ENCODE peak calls at places on chromosome 21, in five cellular contexts. Y is breast epithelium, L is H9, K is choroid plexus epithelial cell, V is T-helper 9 cell. H is an unnamed sample.

GRCh38 chr21:32200029-32200428 is 78.8 kb downstream of the MIS18A start:
- DNase-seq in K (no peak), L (no peak), Y (no peak), V (no peak), H (no peak)

GRCh38 chr21:41518757-41519156 is 10.8 kb upstream of the TMPRSS2 start:
- DNase-seq in K (no peak), Y (no peak), V (no peak), L (no peak), H (no peak)

GRCh38 chr21:46325073-46325912 is 1.3 kb downstream of the PCNT start:
- DNase-seq in Y (no peak), K (peak), V (peak), L (peak), H (peak)

GRCh38 chr21:45253180-45253579 is 34.5 kb downstream of the POFUT2 start:
- DNase-seq in Y (no peak), V (no peak), K (peak), L (peak), H (peak)

GRCh38 chr21:39915881-39916280 is 48.6 kb downstream of the PCP4 start:
- DNase-seq in V (no peak), K (peak), L (no peak), Y (no peak), H (no peak)

GRCh38 chr21:17612023-17612564 is 607 bp downstream of the BTG3 start:
- DNase-seq in L (peak), K (peak), Y (peak), V (peak), H (peak)

GRCh38 chr21:40129809-40130208 is 262.6 kb downstream of the PCP4 start:
- DNase-seq in L (no peak), K (no peak), V (no peak), Y (no peak), H (no peak)

GRCh38 chr21:44547656-44548331 is 3.5 kb downstream of the KRTAP10-2 start:
- DNase-seq in Y (no peak), K (no peak), V (no peak), L (no peak), H (peak)

GRCh38 chr21:38170283-38170682 is 86.5 kb upstream of the KCNJ15 start:
- DNase-seq in L (peak), Y (no peak), K (peak), V (no peak), H (peak)

GRCh38 chr21:17798796-17799195 is 20.4 kb downstream of the C21orf91 start:
- DNase-seq in V (no peak), L (no peak), Y (no peak), K (no peak), H (no peak)

GRCh38 chr21:29164330-29164942 is 34.0 kb downstream of the MAP3K7CL start:
- DNase-seq in V (no peak), L (no peak), K (peak), Y (no peak), H (peak)

GRCh38 chr21:43707462-43707861 is 11.5 kb upstream of the PDXK start:
- DNase-seq in K (no peak), Y (no peak), L (no peak), V (no peak), H (no peak)

GRCh38 chr21:42503711-42504110 is 7.7 kb upstream of the RSPH1 start:
- DNase-seq in K (no peak), Y (no peak), V (no peak), L (no peak), H (no peak)

GRCh38 chr21:38787461-38788274 is 18.1 kb upstream of the ETS2 start:
- DNase-seq in Y (peak), K (peak), L (peak), V (no peak), H (peak)

GRCh38 chr21:32624726-32625125 is 12.5 kb upstream of the CFAP298 start:
- DNase-seq in L (no peak), K (peak), Y (no peak), V (no peak), H (no peak)

GRCh38 chr21:33075128-33075527 is 5.2 kb downstream of the OLIG1 start:
- DNase-seq in L (peak), V (no peak), K (no peak), Y (no peak), H (peak)

GRCh38 chr21:45304161-45304830 is 16.6 kb upstream of the POFUT2 start:
- DNase-seq in K (no peak), L (no peak), V (no peak), Y (no peak), H (no peak)

GRCh38 chr21:42062543-42063022 is 8.5 kb upstream of the UMODL1 start:
- DNase-seq in K (peak), V (peak), Y (no peak), L (no peak), H (no peak)

GRCh38 chr21:24224411-24224810 is 1382.9 kb downstream of the MRPL39 start:
- DNase-seq in Y (no peak), K (no peak), V (no peak), L (no peak), H (no peak)

GRCh38 chr21:16079830-16080229 is 350.0 kb downstream of the USP25 start:
- DNase-seq in K (peak), Y (no peak), V (no peak), L (no peak), H (no peak)

GRCh38 chr21:38505654-38506523 is 7.6 kb upstream of the ERG start:
- DNase-seq in V (no peak), Y (no peak), K (peak), L (peak), H (peak)

GRCh38 chr21:39869141-39869818 is 2.0 kb downstream of the PCP4 start:
- DNase-seq in L (no peak), V (no peak), K (no peak), Y (no peak), H (no peak)

GRCh38 chr21:25790122-25790951 is 55.6 kb downstream of the GABPA start:
- DNase-seq in L (no peak), V (no peak), K (peak), Y (no peak), H (peak)

GRCh38 chr21:45074818-45075605 is 632 bp downstream of the ADARB1 start:
- DNase-seq in K (no peak), V (no peak), Y (peak), L (peak), H (peak)

GRCh38 chr21:37636152-37636860 is 269.7 kb downstream of the DYRK1A start:
- DNase-seq in K (peak), L (no peak), Y (no peak), V (no peak), H (no peak)

GRCh38 chr21:14358775-14359174 is 24.2 kb downstream of the HSPA13 start:
- DNase-seq in K (peak), L (no peak), Y (no peak), V (no peak), H (no peak)

GRCh38 chr21:42356680-42357079 is 5.9 kb upstream of the TFF2 start:
- DNase-seq in K (no peak), Y (peak), L (no peak), V (no peak), H (no peak)

GRCh38 chr21:25910809-25911208 is 176.0 kb downstream of the GABPA start:
- DNase-seq in Y (no peak), V (no peak), L (no peak), K (no peak), H (no peak)

GRCh38 chr21:45484318-45484717 is 57.9 kb downstream of the SLC19A1 start:
- DNase-seq in V (no peak), Y (no peak), L (no peak), K (no peak), H (no peak)

GRCh38 chr21:35202431-35202830 is 153.3 kb upstream of the RUNX1 start:
- DNase-seq in K (peak), Y (no peak), L (no peak), V (no peak), H (no peak)

GRCh38 chr21:14591882-14592281 is 45.8 kb upstream of the SAMSN1 start:
- DNase-seq in K (peak), V (no peak), L (no peak), Y (no peak), H (no peak)

GRCh38 chr21:42526379-42526727 is 12.7 kb downstream of the SLC37A1 start:
- DNase-seq in K (peak), Y (no peak), V (no peak), L (no peak), H (no peak)